ENCODE peak calls at places on chromosomes 16 and 17, in eight cellular contexts. L is transverse colon, J is Panc1, I is prostate gland, Q is suprapubic skin, Z is esophagus muscularis mucosa, T is breast epithelium, N is endothelial cell of umbilical vein. P is an unnamed sample.
A peak's percentile ranks its signal among the peaks of the same experiment; 100 is the strongest.

GRCh38 chr16:88686062-88686438 is 257 bp downstream of the SNAI3 start:
- DNase-seq in L (peak; percentile 64), J (no peak), I (no peak), Q (no peak), Z (no peak), T (no peak), N (no peak), P (peak; percentile 92)

GRCh38 chr17:37255434-37255833 is 120.4 kb upstream of the C17orf78 start:
- DNase-seq in L (no peak), J (no peak), I (no peak), Q (no peak), Z (no peak), T (no peak), N (no peak), P (no peak)

GRCh38 chr16:9135797-9136196 is 44.4 kb downstream of the HAPSTR1 start:
- DNase-seq in L (no peak), J (no peak), I (no peak), Q (peak; percentile 16), Z (no peak), T (no peak), N (no peak), P (peak; percentile 76)

GRCh38 chr17:8145811-8146210 is 6.4 kb downstream of the PER1 start:
- DNase-seq in L (no peak), J (no peak), I (no peak), Q (peak; percentile 67), Z (no peak), T (no peak), N (no peak), P (no peak)

GRCh38 chr16:48959204-48959603 is 322.4 kb downstream of the CBLN1 start:
- DNase-seq in L (no peak), J (no peak), I (no peak), Q (no peak), Z (no peak), T (no peak), N (no peak), P (peak; percentile 13)

GRCh38 chr17:65191805-65192740 is 54.9 kb downstream of the RGS9 start:
- DNase-seq in L (no peak), J (no peak), I (no peak), Q (no peak), Z (no peak), T (no peak), N (peak; percentile 62), P (no peak)

GRCh38 chr17:46818929-46819859 is 702 bp upstream of the WNT3 start:
- DNase-seq in L (no peak), J (no peak), I (no peak), Q (no peak), Z (no peak), T (no peak), N (no peak), P (no peak)

GRCh38 chr16:10156111-10156510 is 26.1 kb downstream of the GRIN2A start:
- DNase-seq in L (no peak), J (no peak), I (no peak), Q (no peak), Z (no peak), T (no peak), N (no peak), P (no peak)

GRCh38 chr16:4521971-4522623 is 16.5 kb downstream of the CDIP1 start:
- DNase-seq in L (no peak), J (no peak), I (no peak), Q (no peak), Z (no peak), T (no peak), N (no peak), P (peak; percentile 56)

GRCh38 chr16:62208934-62209333 is 172.7 kb upstream of the CDH8 start:
- DNase-seq in L (no peak), J (no peak), I (no peak), Q (no peak), Z (no peak), T (no peak), N (no peak), P (no peak)

GRCh38 chr17:57755479-57756070 is 10.5 kb upstream of the CCDC182 start:
- DNase-seq in L (no peak), J (no peak), I (no peak), Q (no peak), Z (no peak), T (no peak), N (no peak), P (no peak)

GRCh38 chr16:66030036-66030435 is 336.5 kb upstream of the CDH5 start:
- DNase-seq in L (no peak), J (no peak), I (no peak), Q (no peak), Z (no peak), T (no peak), N (no peak), P (no peak)

GRCh38 chr16:2464333-2464732 is 4.4 kb downstream of the TEDC2 start:
- DNase-seq in L (no peak), J (no peak), I (no peak), Q (no peak), Z (no peak), T (no peak), N (no peak), P (no peak)

GRCh38 chr16:70576431-70577255 is 53.0 kb downstream of the SF3B3 start:
- DNase-seq in L (peak; percentile 33), J (no peak), I (no peak), Q (peak; percentile 46), Z (no peak), T (no peak), N (peak; percentile 85), P (no peak)
- TF ChIP-seq POLR2AphosphoS5 in L (peak; percentile 47), J (peak; percentile 59), I (no peak), Q (no peak), Z (peak; percentile 40), T (no peak), N (peak; percentile 53), P (no peak)

DNA sequence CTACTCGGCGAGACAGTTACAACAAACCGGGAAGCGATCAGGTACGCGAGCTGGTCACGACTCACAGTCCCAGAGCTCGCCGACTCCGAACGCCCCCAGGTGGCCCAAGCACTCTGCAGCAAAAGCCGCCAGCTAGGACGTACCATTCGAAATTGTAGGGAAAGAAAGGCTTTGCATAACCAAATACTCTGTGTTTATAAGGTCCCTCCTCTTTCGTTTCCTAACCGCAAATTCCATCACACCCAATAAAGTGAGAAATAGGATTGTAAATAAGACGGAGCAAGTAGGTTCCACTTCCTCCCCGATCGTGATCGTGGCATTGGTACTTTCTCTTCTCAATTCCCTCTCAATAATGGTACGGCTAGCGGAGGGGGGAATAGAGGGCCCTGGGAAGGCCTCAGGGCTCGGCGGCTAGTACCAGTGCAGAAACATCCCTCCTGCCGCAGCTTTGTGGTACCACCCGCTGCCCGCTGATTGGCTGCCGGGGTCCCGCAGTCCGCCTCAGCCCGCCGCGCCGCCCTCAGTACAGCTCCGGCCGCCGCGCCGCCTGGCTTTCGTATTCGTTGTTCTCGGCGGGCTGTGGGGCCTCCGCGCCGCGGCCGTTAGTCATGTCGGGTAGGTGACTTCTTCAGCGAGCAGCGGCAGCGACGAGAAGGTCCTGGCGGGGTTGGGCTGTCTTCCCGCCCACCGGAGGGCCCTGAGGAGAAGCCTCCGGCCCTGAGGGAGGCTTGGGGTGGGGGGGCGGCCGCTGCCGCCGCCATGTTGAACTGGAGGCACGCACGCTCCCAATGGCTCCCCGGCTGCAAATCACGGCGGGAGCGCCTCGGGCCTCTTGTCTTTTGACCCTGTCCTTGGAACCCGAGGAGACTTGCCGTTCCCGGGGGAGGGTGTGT is at the start of gene TAF15:
- DNase-seq in L (peak; percentile 97), J (peak; percentile 92), I (peak; percentile 97), Q (peak; percentile 96), Z (peak; percentile 98), T (peak; percentile 96), N (peak; percentile 98), P (peak; percentile 98)
- TF ChIP-seq POLR2AphosphoS5 in L (peak; percentile 99), J (peak; percentile 97), I (peak; percentile 96), Q (peak; percentile 97), Z (peak; percentile 100), T (peak; percentile 100), N (peak; percentile 99), P (peak; percentile 99)

GRCh38 chr17:2084766-2085647 is 30.1 kb downstream of the HIC1 start:
- DNase-seq in L (peak; percentile 87), J (no peak), I (no peak), Q (peak; percentile 85), Z (no peak), T (peak; percentile 61), N (peak; percentile 98), P (no peak)

GRCh38 chr17:2084129-2084765 is 29.3 kb downstream of the HIC1 start:
- DNase-seq in L (peak; percentile 77), J (no peak), I (no peak), Q (peak; percentile 83), Z (no peak), T (no peak), N (peak; percentile 60), P (peak; percentile 78)

GRCh38 chr17:2085648-2085949 is 30.7 kb downstream of the HIC1 start:
- DNase-seq in L (no peak), J (no peak), I (no peak), Q (peak; percentile 77), Z (no peak), T (no peak), N (peak; percentile 94), P (no peak)

GRCh38 chr17:2082003-2082862 is 27.3 kb downstream of the HIC1 start:
- DNase-seq in L (no peak), J (no peak), I (no peak), Q (no peak), Z (no peak), T (no peak), N (no peak), P (no peak)

DNA sequence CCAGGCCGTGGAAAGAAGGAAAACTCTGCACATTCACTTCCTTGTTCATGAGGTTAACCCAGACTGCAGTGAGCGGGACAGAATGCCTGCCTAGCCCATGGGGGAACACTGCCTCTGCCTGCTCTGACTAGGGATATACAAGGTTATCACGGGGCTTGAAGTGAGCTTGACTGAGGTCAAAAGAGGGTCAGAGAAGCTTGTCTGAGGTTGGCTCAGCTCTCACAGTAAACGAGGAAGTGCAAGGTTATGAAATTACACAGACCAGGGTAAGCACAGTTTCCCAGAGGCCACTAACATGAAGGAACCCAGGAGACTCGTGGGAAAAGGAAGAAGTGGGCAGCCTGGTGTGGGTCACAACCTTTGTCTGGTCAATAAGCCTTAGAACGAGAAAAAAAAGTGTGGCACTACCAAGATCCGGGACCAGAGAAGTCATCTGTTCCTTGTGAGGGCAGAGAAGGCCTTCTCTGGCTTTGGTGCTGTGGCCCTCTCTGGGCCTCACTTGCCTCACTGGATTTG is 28.8 kb downstream of the HIC1 start:
- DNase-seq in L (peak; percentile 44), J (no peak), I (no peak), Q (no peak), Z (no peak), T (peak; percentile 57), N (peak; percentile 37), P (no peak)
- TF ChIP-seq POLR2AphosphoS5 in L (no peak), J (no peak), I (no peak), Q (no peak), Z (no peak), T (no peak), N (no peak), P (no peak)

DNA sequence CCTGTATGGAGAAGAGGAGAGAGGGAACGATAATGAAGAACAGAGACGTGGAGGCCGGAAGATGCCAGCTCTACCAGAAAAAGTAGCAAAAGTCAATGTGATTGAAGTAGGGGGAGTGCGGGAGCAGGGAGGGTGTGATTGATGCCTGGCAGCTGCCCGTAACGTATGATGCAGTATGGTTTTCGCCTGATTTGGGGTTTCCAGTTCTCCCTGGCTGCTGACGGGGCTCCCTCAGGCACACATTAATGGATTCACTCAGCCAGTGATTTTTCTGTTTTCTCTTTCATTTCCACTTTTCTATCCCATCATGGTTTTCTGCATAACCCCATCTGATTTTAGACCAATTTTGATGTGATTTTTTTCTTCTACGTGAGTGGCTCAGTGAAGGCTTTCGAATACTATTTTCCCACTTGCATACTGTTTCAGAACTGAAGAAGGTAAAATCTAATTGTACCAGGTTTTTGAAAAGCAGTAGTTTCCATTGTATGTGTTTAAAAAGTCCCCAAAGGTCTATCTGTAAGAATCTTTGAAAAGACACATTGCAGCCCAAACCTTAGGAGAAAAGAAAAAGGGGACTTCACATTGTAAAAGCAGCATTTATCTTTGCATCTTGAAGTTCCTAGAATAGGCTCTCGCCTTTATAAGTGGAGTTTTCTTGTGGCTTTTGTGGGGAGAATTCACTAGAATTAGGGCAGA is 62.2 kb downstream of the PRKCA start:
- DNase-seq in L (no peak), J (no peak), I (no peak), Q (no peak), Z (no peak), T (no peak), N (no peak), P (no peak)
- TF ChIP-seq POLR2AphosphoS5 in L (no peak), J (no peak), I (no peak), Q (no peak), Z (no peak), T (no peak), N (no peak), P (no peak)